ENCODE peak calls at places on chromosome 14, in seven cellular contexts. F, U, Y, Q, T, X and L are unnamed samples.

GRCh38 chr14:103818422-103818821 is 29.0 kb downstream of the PPP1R13B start:
- DNase-seq in Q (no peak), Y (no peak), U (no peak), T (no peak), F (no peak), X (no peak), L (no peak)

GRCh38 chr14:36553650-36554260 is 28.7 kb downstream of the NKX2-8 start:
- DNase-seq in X (peak), F (no peak), Y (no peak), U (no peak), Q (no peak), T (no peak), L (no peak)

GRCh38 chr14:50410016-50410530 is 13.4 kb upstream of the CDKL1 start:
- DNase-seq in X (no peak), Y (no peak), T (no peak), Q (no peak), F (no peak), U (no peak), L (no peak)

GRCh38 chr14:83309211-83309610 is 1775.6 kb upstream of the SEL1L start:
- DNase-seq in Q (no peak), Y (no peak), T (no peak), X (no peak), F (no peak), U (no peak), L (no peak)

GRCh38 chr14:61525293-61526011 is 169.9 kb upstream of the HIF1A start:
- DNase-seq in X (peak), Y (peak), U (no peak), Q (peak), T (peak), F (peak), L (no peak)

GRCh38 chr14:73610692-73611091 is 1.6 kb upstream of the ACOT6 start:
- DNase-seq in Y (no peak), T (no peak), X (no peak), Q (no peak), U (no peak), F (no peak), L (no peak)

GRCh38 chr14:106380740-106381139 is 854.4 kb downstream of the TMEM121 start:
- DNase-seq in Q (no peak), U (no peak), F (no peak), Y (no peak), X (no peak), T (no peak), L (no peak)

GRCh38 chr14:35825968-35826217 is 245 bp upstream of the BRMS1L start:
- DNase-seq in T (no peak), Y (no peak), U (no peak), X (no peak), F (no peak), Q (no peak), L (no peak)

GRCh38 chr14:32374155-32374554 is 45.1 kb downstream of the AKAP6 start:
- DNase-seq in X (peak), Q (no peak), T (no peak), U (no peak), F (no peak), Y (no peak), L (no peak)

GRCh38 chr14:69045857-69046351 is 66.8 kb upstream of the ACTN1 start:
- DNase-seq in Y (no peak), T (no peak), X (no peak), F (no peak), Q (no peak), U (no peak), L (no peak)

GRCh38 chr14:106843376-106843775 is 1317.0 kb downstream of the TMEM121 start:
- DNase-seq in Y (no peak), Q (no peak), F (no peak), U (no peak), X (no peak), T (no peak), L (no peak)

GRCh38 chr14:74476607-74477006 is 16.5 kb downstream of the NPC2 start:
- DNase-seq in T (no peak), Y (no peak), F (no peak), X (no peak), Q (no peak), U (no peak), L (no peak)

GRCh38 chr14:103512701-103513611 is 9.7 kb downstream of the CKB start:
- DNase-seq in U (no peak), T (no peak), Q (no peak), Y (no peak), X (no peak), F (peak), L (no peak)

GRCh38 chr14:37584211-37585100 is 10.6 kb downstream of the FOXA1 start:
- DNase-seq in Y (no peak), F (no peak), X (no peak), T (no peak), Q (no peak), U (no peak), L (no peak)

GRCh38 chr14:38339704-38340103 is 83.8 kb upstream of the CLEC14A start:
- DNase-seq in Y (no peak), Q (no peak), T (no peak), X (peak), U (no peak), F (no peak), L (no peak)

GRCh38 chr14:35197015-35197414 is 74.7 kb downstream of the PRORP start:
- DNase-seq in F (no peak), T (no peak), X (peak), U (no peak), Q (no peak), Y (no peak), L (no peak)

GRCh38 chr14:42407153-42407552 is 800.5 kb downstream of the LRFN5 start:
- DNase-seq in U (no peak), Y (no peak), F (no peak), X (no peak), Q (no peak), T (no peak), L (no peak)

GRCh38 chr14:75877884-75878283 is 103.9 kb downstream of the TGFB3 start:
- DNase-seq in X (no peak), F (no peak), Q (no peak), T (no peak), U (no peak), Y (no peak), L (no peak)

GRCh38 chr14:67749341-67750110 is 47.8 kb downstream of the RDH12 start:
- DNase-seq in U (no peak), Q (no peak), F (no peak), X (no peak), T (no peak), Y (no peak), L (no peak)

GRCh38 chr14:103185051-103186027 is 62.1 kb downstream of the TNFAIP2 start:
- DNase-seq in Q (no peak), X (no peak), Y (no peak), T (no peak), F (no peak), U (no peak), L (peak)

GRCh38 chr14:104393898-104394605 is 185.5 kb upstream of the C14orf180 start:
- DNase-seq in Q (peak), T (peak), X (no peak), Y (no peak), F (peak), U (no peak), L (no peak)

GRCh38 chr14:62759796-62760195 is 285.5 kb downstream of the KCNH5 start:
- DNase-seq in X (no peak), Y (no peak), Q (no peak), F (no peak), U (no peak), T (no peak), L (no peak)

GRCh38 chr14:42110167-42110566 is 503.5 kb downstream of the LRFN5 start:
- DNase-seq in U (no peak), Y (no peak), X (no peak), Q (no peak), F (no peak), T (no peak), L (peak)

GRCh38 chr14:83164016-83164415 is 1630.4 kb upstream of the SEL1L start:
- DNase-seq in Y (no peak), U (no peak), F (no peak), T (no peak), Q (no peak), X (peak), L (no peak)

GRCh38 chr14:68631691-68632590 is 160.9 kb downstream of the ZFP36L1 start:
- DNase-seq in X (no peak), Y (no peak), F (no peak), U (no peak), T (no peak), Q (no peak), L (no peak)

GRCh38 chr14:58296731-58297130 is 1.6 kb upstream of the ARID4A start:
- DNase-seq in F (no peak), T (no peak), U (no peak), Y (no peak), Q (no peak), X (no peak), L (no peak)

GRCh38 chr14:29222671-29223268 is 456.2 kb downstream of the FOXG1 start:
- DNase-seq in T (no peak), U (no peak), Q (no peak), X (peak), Y (no peak), F (no peak), L (peak)

GRCh38 chr14:55607386-55607785 is 27.4 kb downstream of the KTN1 start:
- DNase-seq in X (no peak), Q (no peak), F (no peak), Y (no peak), T (no peak), U (no peak), L (no peak)

GRCh38 chr14:34355584-34356266 is 106.3 kb downstream of the SPTSSA start:
- DNase-seq in U (no peak), F (no peak), Q (no peak), X (peak), T (no peak), Y (no peak), L (peak)

GRCh38 chr14:105187116-105187515 is 6.0 kb upstream of the NUDT14 start:
- DNase-seq in Q (no peak), Y (no peak), F (no peak), X (no peak), T (no peak), U (no peak), L (no peak)

GRCh38 chr14:57057803-57058202 is 210.9 kb downstream of the EXOC5 start:
- DNase-seq in U (no peak), T (no peak), Q (no peak), F (no peak), X (no peak), Y (no peak), L (no peak)

GRCh38 chr14:59189281-59189821 is 884 bp downstream of the DAAM1 start:
- DNase-seq in F (peak), Q (peak), Y (no peak), X (peak), U (peak), T (no peak), L (no peak)

GRCh38 chr14:97412933-97413574 is 615.9 kb downstream of the VRK1 start:
- DNase-seq in F (no peak), U (no peak), Y (no peak), Q (no peak), T (no peak), X (no peak), L (no peak)

GRCh38 chr14:68081489-68081888 is 261.9 kb downstream of the RAD51B start:
- DNase-seq in Y (no peak), U (no peak), Q (no peak), T (no peak), F (no peak), X (no peak), L (no peak)

GRCh38 chr14:22767323-22767589 is 768 bp downstream of the OXA1L start:
- DNase-seq in Y (no peak), F (no peak), T (no peak), Q (no peak), U (no peak), X (no peak), L (no peak)

GRCh38 chr14:74942164-74942563 is 13.2 kb downstream of the PGF start:
- DNase-seq in T (no peak), U (no peak), Q (no peak), F (no peak), Y (no peak), X (no peak), L (no peak)

DNA sequence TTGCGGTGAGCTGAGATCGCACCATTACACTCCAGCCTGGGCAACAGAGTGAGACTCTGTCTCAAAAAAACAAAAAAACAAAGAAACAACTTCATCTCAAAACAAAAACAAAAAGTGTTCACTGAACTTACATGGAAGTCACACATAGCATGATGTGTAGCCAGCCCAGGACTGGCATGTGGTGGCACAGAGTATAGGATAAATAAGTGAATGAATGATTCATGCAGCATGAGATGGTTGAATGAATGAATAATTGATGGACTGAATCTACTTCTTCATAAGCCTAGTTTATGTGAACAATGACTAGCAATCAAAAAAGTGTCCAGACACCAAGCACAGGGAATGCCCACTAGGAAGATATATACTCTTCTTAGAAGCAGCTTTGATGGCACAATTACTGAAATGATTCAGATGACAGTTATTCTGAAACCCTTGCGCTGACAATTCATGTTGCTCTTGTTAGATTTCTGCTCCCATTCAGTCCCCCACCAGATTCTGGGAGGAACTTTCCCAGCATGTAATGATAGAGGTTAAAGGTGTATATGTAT is 31.6 kb upstream of the SERPINA6 start:
- DNase-seq in X (no peak), Q (no peak), U (no peak), F (no peak), Y (no peak), T (no peak), L (no peak)
- TF ChIP-seq CTCF in X (no peak), Q (no peak), U (no peak), F (no peak), Y (no peak), T (no peak), L (no peak)

GRCh38 chr14:66610154-66610563 is 102.2 kb downstream of the GPHN start:
- DNase-seq in Y (no peak), U (no peak), Q (no peak), F (no peak), T (no peak), X (peak), L (no peak)
- TF ChIP-seq CTCF in Y (no peak), U (peak), Q (peak), F (peak), T (no peak), X (peak), L (peak)

GRCh38 chr14:100072783-100073346 is 7.6 kb downstream of the EVL start:
- DNase-seq in U (no peak), Q (peak), T (peak), X (no peak), F (no peak), Y (no peak), L (no peak)
- TF ChIP-seq CTCF in U (no peak), Q (peak), T (peak), X (no peak), F (no peak), Y (peak), L (no peak)

DNA sequence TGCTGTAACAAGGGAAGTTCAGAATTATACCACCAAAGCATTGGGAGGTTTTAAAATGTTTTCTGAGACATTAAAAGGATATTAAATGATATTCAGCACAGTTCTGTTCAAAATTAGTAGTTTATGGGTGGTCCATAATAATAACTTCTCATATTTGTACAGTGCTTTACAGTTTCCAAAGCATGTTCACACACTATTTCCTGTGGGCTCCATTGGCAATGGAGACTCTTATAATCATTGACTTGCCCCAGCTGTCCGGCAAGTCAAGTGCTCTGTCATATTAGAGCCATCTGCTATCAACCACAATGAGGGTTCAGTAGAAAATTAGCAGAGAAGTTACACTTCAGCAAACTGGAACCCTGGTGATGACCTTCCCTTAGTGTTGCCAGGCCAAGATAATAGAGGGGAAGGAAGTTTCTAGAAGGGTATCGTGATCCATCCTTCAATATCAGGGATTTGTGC is 526.6 kb upstream of the CCDC196 start:
- DNase-seq in Q (no peak), T (no peak), Y (no peak), U (no peak), X (no peak), F (no peak), L (no peak)
- TF ChIP-seq CTCF in Q (no peak), T (peak), Y (no peak), U (peak), X (peak), F (peak), L (no peak)

GRCh38 chr14:100470523-100470897 is 116.7 kb downstream of the BEGAIN start:
- DNase-seq in U (no peak), T (no peak), Q (no peak), Y (no peak), F (no peak), X (no peak), L (no peak)
- TF ChIP-seq CTCF in U (peak), T (no peak), Q (no peak), Y (no peak), F (no peak), X (peak), L (no peak)

DNA sequence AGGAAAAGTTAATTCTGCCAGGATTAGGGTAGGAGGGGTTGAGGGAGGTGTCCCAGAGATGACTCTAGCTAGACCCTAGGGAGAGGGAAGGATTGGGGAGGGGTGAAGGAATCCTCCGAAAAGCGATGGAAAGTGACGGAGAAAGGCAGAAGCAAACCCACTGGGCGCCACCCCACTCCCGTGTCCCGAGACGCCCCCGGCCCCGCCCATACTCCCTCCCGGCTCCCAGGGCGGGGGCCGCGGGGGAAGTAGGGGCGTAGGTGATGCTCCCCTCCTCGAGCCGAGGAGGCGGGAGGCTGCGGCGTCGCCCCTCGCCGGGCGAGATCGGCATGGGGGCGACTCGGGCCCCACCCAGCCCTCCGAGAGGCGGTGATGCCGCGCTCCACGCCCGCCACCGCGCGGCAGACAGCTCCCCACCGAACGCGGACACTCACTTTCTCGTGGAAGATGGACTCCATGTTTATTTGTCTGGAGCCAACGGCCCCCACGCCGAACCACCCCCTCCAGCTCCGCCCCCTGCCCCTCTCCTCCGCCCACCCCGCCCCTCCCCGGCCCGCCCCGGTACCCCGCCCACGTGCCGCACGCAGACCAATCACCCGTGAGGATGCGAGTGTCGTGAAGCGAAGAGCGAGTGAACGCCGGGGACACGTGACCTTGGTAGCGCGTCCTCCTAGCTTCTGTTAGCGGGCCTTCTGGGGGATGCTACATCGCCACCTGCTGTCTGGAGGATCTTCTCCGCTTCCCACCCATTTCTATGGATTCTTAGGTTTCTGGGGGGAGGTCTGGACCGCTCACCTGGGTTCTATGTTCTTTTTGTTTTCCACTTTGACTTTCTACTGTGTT is at the start of gene ATXN3:
- DNase-seq in F (peak), T (peak), Q (peak), U (peak), X (peak), Y (peak), L (peak)
- TF ChIP-seq CTCF in F (peak), T (peak), Q (peak), U (peak), X (peak), Y (peak), L (no peak)

GRCh38 chr14:95523051-95523817 is 6.8 kb upstream of the SYNE3 start:
- DNase-seq in F (no peak), T (no peak), X (no peak), Q (no peak), U (no peak), Y (no peak), L (no peak)

GRCh38 chr14:95524706-95525512 is 8.5 kb upstream of the SYNE3 start:
- DNase-seq in Y (no peak), U (no peak), T (no peak), Q (no peak), F (no peak), X (peak), L (no peak)

GRCh38 chr14:95522116-95522515 is 5.7 kb upstream of the SYNE3 start:
- DNase-seq in F (no peak), Q (no peak), U (no peak), X (no peak), Y (no peak), T (no peak), L (no peak)

GRCh38 chr14:95522556-95522955 is 6.1 kb upstream of the SYNE3 start:
- DNase-seq in Y (no peak), F (no peak), T (no peak), X (no peak), Q (no peak), U (no peak), L (no peak)

DNA sequence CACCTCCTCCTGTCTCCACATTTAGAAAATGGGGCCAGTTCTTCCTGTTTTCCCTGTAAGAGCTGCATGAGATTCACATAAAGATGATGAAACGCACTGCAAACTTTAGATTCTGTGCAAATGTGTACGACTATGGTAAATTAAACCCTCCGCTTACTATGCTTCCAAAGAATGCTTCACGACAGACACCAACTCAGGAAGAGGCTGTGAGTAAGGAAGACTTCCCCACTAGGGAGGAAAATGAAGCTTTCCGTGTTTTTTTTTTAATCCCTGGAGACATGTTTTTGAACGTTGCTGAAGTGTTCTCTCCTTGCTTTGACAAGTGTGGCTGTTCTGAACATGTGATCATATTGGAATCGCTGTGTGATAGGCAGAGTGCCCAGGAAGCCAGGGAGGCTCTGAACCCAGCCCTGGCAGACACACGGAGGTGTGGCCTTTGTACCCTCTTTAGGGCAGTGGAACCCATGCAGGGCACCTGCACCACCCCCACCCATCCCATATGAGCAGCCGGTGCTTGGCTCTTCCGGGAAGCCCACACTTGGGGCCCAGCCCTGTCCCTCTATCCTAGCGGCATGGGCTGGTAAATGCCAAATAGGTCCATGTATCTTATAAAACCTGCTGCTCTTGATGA is 7.5 kb upstream of the SYNE3 start:
- DNase-seq in U (no peak), F (no peak), Q (no peak), Y (no peak), T (peak), X (peak), L (no peak)
- TF ChIP-seq CTCF in U (no peak), F (no peak), Q (no peak), Y (no peak), T (no peak), X (no peak), L (no peak)

GRCh38 chr14:60328588-60328987 is 79.6 kb downstream of the PPM1A start:
- DNase-seq in Y (no peak), T (no peak), F (no peak), X (no peak), Q (no peak), U (no peak), L (no peak)

GRCh38 chr14:60324837-60325236 is 75.8 kb downstream of the PPM1A start:
- DNase-seq in F (no peak), Y (no peak), U (no peak), X (no peak), Q (no peak), T (no peak), L (no peak)

GRCh38 chr14:60331201-60332045 is 82.4 kb downstream of the PPM1A start:
- DNase-seq in X (peak), Y (no peak), T (peak), Q (peak), U (peak), F (peak), L (peak)

GRCh38 chr14:60326274-60326673 is 77.3 kb downstream of the PPM1A start:
- DNase-seq in Y (no peak), F (no peak), T (no peak), X (no peak), U (no peak), Q (no peak), L (no peak)

GRCh38 chr14:60327447-60328331 is 78.7 kb downstream of the PPM1A start:
- DNase-seq in F (peak), Y (no peak), T (peak), U (no peak), X (no peak), Q (peak), L (peak)
- TF ChIP-seq CTCF in F (peak), Y (no peak), T (no peak), U (no peak), X (no peak), Q (peak), L (no peak)